ENCODE peak calls at places on chromosomes 1 and 21, in seven cellular contexts. P, G, S, B, R, O and U are unnamed samples.

GRCh38 chr1:226975259-226975908 is 35.3 kb downstream of the COQ8A start:
- DNase-seq in P (no peak), G (no peak), S (no peak), B (no peak), R (no peak), O (no peak), U (peak)

GRCh38 chr1:229508823-229509337 is 739 bp upstream of the NUP133 start:
- DNase-seq in P (no peak), G (no peak), S (no peak), B (no peak), R (no peak), O (no peak), U (no peak)

GRCh38 chr1:17540255-17541001 is 930 bp downstream of the ARHGEF10L start:
- DNase-seq in P (no peak), G (no peak), S (peak), B (no peak), R (no peak), O (no peak), U (peak)

GRCh38 chr1:31421404-31422040 is 8.5 kb downstream of the SERINC2 start:
- DNase-seq in P (no peak), G (no peak), S (peak), B (no peak), R (no peak), O (no peak), U (peak)

GRCh38 chr1:6273380-6273891 is 12.5 kb upstream of the GPR153 start:
- DNase-seq in P (no peak), G (no peak), S (no peak), B (no peak), R (no peak), O (no peak), U (peak)

GRCh38 chr1:116806245-116806644 is 52.0 kb downstream of the CD2 start:
- DNase-seq in P (no peak), G (peak), S (no peak), B (no peak), R (peak), O (no peak), U (no peak)

GRCh38 chr1:245166471-245166885 is 11.7 kb downstream of the KIF26B start:
- DNase-seq in P (no peak), G (no peak), S (peak), B (no peak), R (no peak), O (no peak), U (no peak)

GRCh38 chr1:93007941-93008577 is 46.8 kb upstream of the DIPK1A start:
- DNase-seq in P (no peak), G (no peak), S (no peak), B (no peak), R (no peak), O (no peak), U (no peak)

GRCh38 chr1:77134359-77134758 is 84.9 kb downstream of the PIGK start:
- DNase-seq in P (no peak), G (no peak), S (no peak), B (no peak), R (no peak), O (no peak), U (no peak)

GRCh38 chr21:28333455-28334108 is 659.1 kb downstream of the LTN1 start:
- DNase-seq in P (no peak), G (no peak), S (no peak), B (no peak), R (no peak), O (no peak), U (no peak)

GRCh38 chr1:116139592-116140134 is 28.5 kb downstream of the MAB21L3 start:
- DNase-seq in P (no peak), G (no peak), S (no peak), B (no peak), R (no peak), O (no peak), U (no peak)

GRCh38 chr1:34683616-34684015 is 71.2 kb upstream of the GJB5 start:
- DNase-seq in P (no peak), G (no peak), S (peak), B (no peak), R (no peak), O (no peak), U (no peak)

GRCh38 chr1:37764888-37765441 is at the start of gene EPHA10:
- DNase-seq in P (no peak), G (no peak), S (peak), B (no peak), R (no peak), O (no peak), U (no peak)